ENCODE peak calls at places on chromosomes 4 and X, in ten cellular contexts. One of them, this sample, is unnamed.
A peak's percentile ranks its signal among the peaks of the same experiment; 100 is the strongest.

GRCh38 chrX:40176256-40176978 is 78.7 kb upstream of the BCOR start:
- DNase-seq in gastrocnemius medialis: peak; percentile 52
- DNase-seq in Peyer's patch: peak; percentile 88
- DNase-seq in mammary epithelial cell: no peak
- DNase-seq in osteoblast: peak; percentile 89
- DNase-seq in endothelial cell of umbilical vein: peak; percentile 14
- DNase-seq in pancreas: peak; percentile 63
- DNase-seq in lung: peak; percentile 69
- DNase-seq in hepatocyte: peak; percentile 84
- DNase-seq in heart right ventricle: peak; percentile 77
- DNase-seq in this sample: peak; percentile 76

GRCh38 chr4:109977854-109978501 is 65.3 kb downstream of the EGF start:
- DNase-seq in gastrocnemius medialis: no peak
- DNase-seq in Peyer's patch: no peak
- DNase-seq in mammary epithelial cell: peak; percentile 40
- DNase-seq in osteoblast: no peak
- DNase-seq in endothelial cell of umbilical vein: peak; percentile 51
- DNase-seq in pancreas: no peak
- DNase-seq in lung: no peak
- DNase-seq in hepatocyte: peak; percentile 54
- DNase-seq in heart right ventricle: no peak
- DNase-seq in this sample: no peak

GRCh38 chr4:186726440-186727148 is 2.9 kb upstream of the FAT1 start:
- DNase-seq in gastrocnemius medialis: no peak
- DNase-seq in Peyer's patch: peak; percentile 83
- DNase-seq in mammary epithelial cell: peak; percentile 89
- DNase-seq in osteoblast: peak; percentile 95
- DNase-seq in endothelial cell of umbilical vein: peak; percentile 51
- DNase-seq in pancreas: peak; percentile 75
- DNase-seq in lung: peak; percentile 60
- DNase-seq in hepatocyte: peak; percentile 93
- DNase-seq in heart right ventricle: peak; percentile 59
- DNase-seq in this sample: no peak

GRCh38 chrX:154890990-154891639 is 5.0 kb downstream of the F8A1 start:
- DNase-seq in gastrocnemius medialis: no peak
- DNase-seq in Peyer's patch: no peak
- DNase-seq in mammary epithelial cell: no peak
- DNase-seq in osteoblast: no peak
- DNase-seq in endothelial cell of umbilical vein: no peak
- DNase-seq in pancreas: no peak
- DNase-seq in lung: no peak
- DNase-seq in hepatocyte: no peak
- DNase-seq in heart right ventricle: no peak
- DNase-seq in this sample: no peak

GRCh38 chrX:108261541-108262218 is 170.1 kb downstream of the ATG4A start:
- DNase-seq in gastrocnemius medialis: no peak
- DNase-seq in Peyer's patch: no peak
- DNase-seq in mammary epithelial cell: peak; percentile 93
- DNase-seq in osteoblast: no peak
- DNase-seq in endothelial cell of umbilical vein: peak; percentile 14
- DNase-seq in pancreas: no peak
- DNase-seq in lung: no peak
- DNase-seq in hepatocyte: peak; percentile 11
- DNase-seq in heart right ventricle: no peak
- DNase-seq in this sample: no peak

GRCh38 chr4:6779667-6780565 is 2.6 kb upstream of the KIAA0232 start:
- DNase-seq in gastrocnemius medialis: no peak
- DNase-seq in Peyer's patch: peak; percentile 51
- DNase-seq in mammary epithelial cell: no peak
- DNase-seq in osteoblast: peak; percentile 81
- DNase-seq in endothelial cell of umbilical vein: no peak
- DNase-seq in pancreas: no peak
- DNase-seq in lung: no peak
- DNase-seq in hepatocyte: no peak
- DNase-seq in heart right ventricle: no peak
- DNase-seq in this sample: no peak

GRCh38 chr4:128302775-128303174 is 15.2 kb upstream of the PGRMC2 start:
- DNase-seq in gastrocnemius medialis: no peak
- DNase-seq in Peyer's patch: no peak
- DNase-seq in mammary epithelial cell: no peak
- DNase-seq in osteoblast: no peak
- DNase-seq in endothelial cell of umbilical vein: no peak
- DNase-seq in pancreas: no peak
- DNase-seq in lung: no peak
- DNase-seq in hepatocyte: no peak
- DNase-seq in heart right ventricle: no peak
- DNase-seq in this sample: no peak

GRCh38 chr4:124199755-124200154 is 512.8 kb downstream of the ANKRD50 start:
- DNase-seq in gastrocnemius medialis: no peak
- DNase-seq in Peyer's patch: no peak
- DNase-seq in mammary epithelial cell: peak; percentile 61
- DNase-seq in osteoblast: no peak
- DNase-seq in endothelial cell of umbilical vein: peak; percentile 89
- DNase-seq in pancreas: no peak
- DNase-seq in lung: no peak
- DNase-seq in hepatocyte: no peak
- DNase-seq in heart right ventricle: no peak
- DNase-seq in this sample: no peak

DNA sequence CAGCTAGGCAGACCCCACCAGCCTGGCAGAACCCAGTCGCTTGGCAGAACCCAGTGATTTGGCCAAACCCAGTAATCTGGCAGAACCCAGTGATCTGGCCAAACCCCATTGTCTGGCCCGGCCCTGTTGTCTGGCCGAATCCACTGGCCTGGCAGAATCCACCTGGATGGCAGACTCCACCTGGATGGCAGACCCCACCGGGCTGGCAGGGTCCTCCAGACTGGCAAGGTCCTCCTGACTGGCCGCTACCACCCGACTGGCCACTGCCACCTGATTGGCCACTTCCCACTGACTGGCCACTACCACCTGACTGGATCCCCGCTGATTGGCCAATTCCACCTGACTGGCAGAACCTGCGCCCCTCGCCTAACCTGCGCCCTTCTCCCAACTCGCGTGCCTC is 3.2 kb downstream of the MAGED1 start:
- DNase-seq in gastrocnemius medialis: no peak
- DNase-seq in Peyer's patch: no peak
- DNase-seq in mammary epithelial cell: no peak
- DNase-seq in osteoblast: no peak
- DNase-seq in endothelial cell of umbilical vein: no peak
- DNase-seq in pancreas: no peak
- DNase-seq in lung: no peak
- DNase-seq in hepatocyte: no peak
- DNase-seq in heart right ventricle: no peak
- DNase-seq in this sample: no peak
- H3K36me3 ChIP-seq in gastrocnemius medialis: no peaks in the 10 kb centered on the region
- H3K36me3 ChIP-seq in Peyer's patch: peaks cover 33% of the 10 kb centered on the region
- H3K36me3 ChIP-seq in mammary epithelial cell: peaks cover 3% of the 10 kb centered on the region
- H3K36me3 ChIP-seq in osteoblast: peaks cover 51% of the 10 kb centered on the region
- H3K36me3 ChIP-seq in endothelial cell of umbilical vein: peaks cover 14% of the 10 kb centered on the region
- H3K36me3 ChIP-seq in pancreas: no peaks in the 10 kb centered on the region
- H3K36me3 ChIP-seq in lung: peaks cover 3% of the 10 kb centered on the region
- H3K36me3 ChIP-seq in hepatocyte: no peaks in the 10 kb centered on the region
- H3K36me3 ChIP-seq in heart right ventricle: peaks cover 38% of the 10 kb centered on the region
- H3K36me3 ChIP-seq in this sample: peaks cover 42% of the 10 kb centered on the region

GRCh38 chr4:152399246-152399645 is 136.6 kb downstream of the FBXW7 start:
- DNase-seq in gastrocnemius medialis: no peak
- DNase-seq in Peyer's patch: no peak
- DNase-seq in mammary epithelial cell: no peak
- DNase-seq in osteoblast: no peak
- DNase-seq in endothelial cell of umbilical vein: no peak
- DNase-seq in pancreas: no peak
- DNase-seq in lung: no peak
- DNase-seq in hepatocyte: no peak
- DNase-seq in heart right ventricle: no peak
- DNase-seq in this sample: no peak

GRCh38 chr4:152398060-152398459 is 137.8 kb downstream of the FBXW7 start:
- DNase-seq in gastrocnemius medialis: no peak
- DNase-seq in Peyer's patch: no peak
- DNase-seq in mammary epithelial cell: no peak
- DNase-seq in osteoblast: no peak
- DNase-seq in endothelial cell of umbilical vein: no peak
- DNase-seq in pancreas: no peak
- DNase-seq in lung: no peak
- DNase-seq in hepatocyte: peak; percentile 14
- DNase-seq in heart right ventricle: no peak
- DNase-seq in this sample: no peak

GRCh38 chr4:152401424-152401823 is 134.5 kb downstream of the FBXW7 start:
- DNase-seq in gastrocnemius medialis: no peak
- DNase-seq in Peyer's patch: no peak
- DNase-seq in mammary epithelial cell: no peak
- DNase-seq in osteoblast: no peak
- DNase-seq in endothelial cell of umbilical vein: no peak
- DNase-seq in pancreas: no peak
- DNase-seq in lung: no peak
- DNase-seq in hepatocyte: no peak
- DNase-seq in heart right ventricle: no peak
- DNase-seq in this sample: no peak
- TF ChIP-seq CTCF in gastrocnemius medialis: no peak
- TF ChIP-seq CTCF in Peyer's patch: no peak
- TF ChIP-seq CTCF in mammary epithelial cell: peak; percentile 4
- TF ChIP-seq CTCF in osteoblast: no peak
- TF ChIP-seq CTCF in endothelial cell of umbilical vein: no peak
- TF ChIP-seq CTCF in pancreas: no peak
- TF ChIP-seq CTCF in lung: no peak
- TF ChIP-seq CTCF in hepatocyte: no peak
- TF ChIP-seq CTCF in heart right ventricle: no peak
- TF ChIP-seq CTCF in this sample: no peak

GRCh38 chr4:2908686-2909085 is 54.5 kb downstream of the NOP14 start:
- DNase-seq in gastrocnemius medialis: no peak
- DNase-seq in Peyer's patch: no peak
- DNase-seq in mammary epithelial cell: no peak
- DNase-seq in osteoblast: no peak
- DNase-seq in endothelial cell of umbilical vein: no peak
- DNase-seq in pancreas: no peak
- DNase-seq in lung: no peak
- DNase-seq in hepatocyte: no peak
- DNase-seq in heart right ventricle: no peak
- DNase-seq in this sample: no peak

GRCh38 chr4:2907226-2907625 is 56.0 kb downstream of the NOP14 start:
- DNase-seq in gastrocnemius medialis: no peak
- DNase-seq in Peyer's patch: no peak
- DNase-seq in mammary epithelial cell: no peak
- DNase-seq in osteoblast: no peak
- DNase-seq in endothelial cell of umbilical vein: no peak
- DNase-seq in pancreas: no peak
- DNase-seq in lung: no peak
- DNase-seq in hepatocyte: no peak
- DNase-seq in heart right ventricle: no peak
- DNase-seq in this sample: no peak

GRCh38 chr4:2905544-2905943 is 57.7 kb downstream of the NOP14 start:
- DNase-seq in gastrocnemius medialis: no peak
- DNase-seq in Peyer's patch: no peak
- DNase-seq in mammary epithelial cell: no peak
- DNase-seq in osteoblast: no peak
- DNase-seq in endothelial cell of umbilical vein: no peak
- DNase-seq in pancreas: no peak
- DNase-seq in lung: no peak
- DNase-seq in hepatocyte: no peak
- DNase-seq in heart right ventricle: no peak
- DNase-seq in this sample: no peak

GRCh38 chr4:2907706-2908293 is 55.4 kb downstream of the NOP14 start:
- DNase-seq in gastrocnemius medialis: no peak
- DNase-seq in Peyer's patch: no peak
- DNase-seq in mammary epithelial cell: no peak
- DNase-seq in osteoblast: no peak
- DNase-seq in endothelial cell of umbilical vein: no peak
- DNase-seq in pancreas: peak; percentile 59
- DNase-seq in lung: no peak
- DNase-seq in hepatocyte: peak; percentile 34
- DNase-seq in heart right ventricle: no peak
- DNase-seq in this sample: no peak

DNA sequence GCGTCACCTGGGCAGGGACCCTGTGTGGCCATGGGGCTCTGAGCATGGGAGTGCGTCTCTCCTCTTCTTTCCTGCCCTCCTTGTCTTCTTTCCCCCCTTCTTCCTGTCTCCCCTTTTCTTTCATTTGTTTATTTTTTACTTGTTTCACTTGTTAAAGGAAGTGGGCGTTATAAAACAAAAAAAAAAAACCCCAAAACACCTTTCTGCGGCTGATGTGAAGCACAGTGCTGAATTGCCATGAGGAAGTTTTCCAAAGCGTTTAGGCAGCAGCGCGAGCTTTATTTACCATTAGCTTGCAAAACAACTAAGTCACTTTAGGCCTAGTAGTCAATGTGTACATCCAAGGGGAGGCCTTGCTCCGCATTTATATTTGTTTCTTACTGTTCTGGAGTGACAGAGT is 57.0 kb downstream of the NOP14 start:
- DNase-seq in gastrocnemius medialis: no peak
- DNase-seq in Peyer's patch: no peak
- DNase-seq in mammary epithelial cell: no peak
- DNase-seq in osteoblast: no peak
- DNase-seq in endothelial cell of umbilical vein: no peak
- DNase-seq in pancreas: no peak
- DNase-seq in lung: no peak
- DNase-seq in hepatocyte: no peak
- DNase-seq in heart right ventricle: no peak
- DNase-seq in this sample: no peak
- H3K36me3 ChIP-seq in gastrocnemius medialis: peaks cover 2% of the 10 kb centered on the region
- H3K36me3 ChIP-seq in Peyer's patch: peaks cover 95% of the 10 kb centered on the region
- H3K36me3 ChIP-seq in mammary epithelial cell: peaks cover 23% of the 10 kb centered on the region
- H3K36me3 ChIP-seq in osteoblast: peaks cover 79% of the 10 kb centered on the region
- H3K36me3 ChIP-seq in endothelial cell of umbilical vein: peaks cover 20% of the 10 kb centered on the region
- H3K36me3 ChIP-seq in pancreas: no peaks in the 10 kb centered on the region
- H3K36me3 ChIP-seq in lung: peaks cover 50% of the 10 kb centered on the region
- H3K36me3 ChIP-seq in hepatocyte: peaks cover 10% of the 10 kb centered on the region
- H3K36me3 ChIP-seq in heart right ventricle: peaks cover 100% of the 10 kb centered on the region
- H3K36me3 ChIP-seq in this sample: peaks cover 80% of the 10 kb centered on the region

GRCh38 chr4:154927126-154927525 is 146.1 kb downstream of the RBM46 start:
- DNase-seq in gastrocnemius medialis: no peak
- DNase-seq in Peyer's patch: no peak
- DNase-seq in mammary epithelial cell: no peak
- DNase-seq in osteoblast: no peak
- DNase-seq in endothelial cell of umbilical vein: no peak
- DNase-seq in pancreas: no peak
- DNase-seq in lung: no peak
- DNase-seq in hepatocyte: no peak
- DNase-seq in heart right ventricle: no peak
- DNase-seq in this sample: no peak

DNA sequence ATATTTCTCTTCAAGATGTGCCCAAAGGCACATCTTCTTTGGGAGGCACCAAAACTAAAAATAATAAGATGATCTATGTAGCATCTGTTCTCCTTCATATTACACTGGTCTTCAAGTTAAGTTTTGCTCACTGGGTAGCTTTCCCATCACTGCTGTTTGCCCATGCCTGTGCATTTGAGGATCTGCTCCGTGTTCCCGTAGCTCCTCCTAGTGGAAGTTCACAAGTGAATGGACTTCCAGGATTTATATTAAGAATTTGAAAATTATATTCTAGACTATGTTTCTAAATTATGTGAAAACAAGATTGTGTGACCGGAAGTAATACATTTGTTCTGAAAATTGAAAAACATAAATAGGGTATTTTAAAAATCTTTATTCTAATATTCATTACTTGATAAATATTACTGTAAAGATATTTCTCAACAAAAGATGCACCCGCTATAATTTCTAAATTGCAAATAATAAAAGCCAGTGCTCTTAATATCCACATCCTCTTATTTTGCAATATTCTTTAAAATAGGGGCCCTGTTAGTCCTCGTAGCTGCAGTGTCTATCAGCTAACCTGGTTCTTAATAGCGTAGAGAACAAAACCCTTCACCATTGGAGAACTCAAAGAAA is 147.7 kb downstream of the RBM46 start:
- DNase-seq in gastrocnemius medialis: no peak
- DNase-seq in Peyer's patch: no peak
- DNase-seq in mammary epithelial cell: peak; percentile 23
- DNase-seq in osteoblast: no peak
- DNase-seq in endothelial cell of umbilical vein: peak; percentile 21
- DNase-seq in pancreas: no peak
- DNase-seq in lung: no peak
- DNase-seq in hepatocyte: peak; percentile 53
- DNase-seq in heart right ventricle: no peak
- DNase-seq in this sample: no peak
- TF ChIP-seq CTCF in gastrocnemius medialis: no peak
- TF ChIP-seq CTCF in Peyer's patch: peak; percentile 42
- TF ChIP-seq CTCF in mammary epithelial cell: peak; percentile 76
- TF ChIP-seq CTCF in osteoblast: peak; percentile 62
- TF ChIP-seq CTCF in endothelial cell of umbilical vein: no peak
- TF ChIP-seq CTCF in pancreas: peak; percentile 12
- TF ChIP-seq CTCF in lung: no peak
- TF ChIP-seq CTCF in hepatocyte: peak; percentile 59
- TF ChIP-seq CTCF in heart right ventricle: no peak
- TF ChIP-seq CTCF in this sample: no peak

This sample was measured in right atrium auricular region.